ENCODE peak calls at places on chromosomes 7 and 10, in eight cellular contexts. N is NCI-H1694; V is DMS 273 treated with DMSO at 0.1 percent for 48 hours; A is activated CD4-positive, alpha-beta T cell treated with anti-CD3 and anti-CD28 coated beads, Interleukin-2, amount 10 ng/mL, durations not matched to agents 24 days and 14 days; R is pulmonary artery endothelial cell; Z is fibroblast of the conjunctiva; B is RKO; L is M059J. J is an unnamed sample.

GRCh38 chr10:90915141-90916075 is 5.5 kb downstream of the ANKRD1 start:
- DNase-seq in R (no peak), L (no peak), A (no peak), Z (no peak), B (no peak), V (no peak), N (no peak), J (no peak)

GRCh38 chr7:123653162-123653561 is 2.5 kb upstream of the LMOD2 start:
- DNase-seq in L (no peak), B (no peak), Z (no peak), R (no peak), N (no peak), A (no peak), V (no peak), J (no peak)

GRCh38 chr10:93346712-93347111 is 135.4 kb downstream of the MYOF start:
- DNase-seq in A (no peak), R (peak), V (no peak), B (no peak), N (no peak), L (no peak), Z (no peak), J (no peak)

GRCh38 chr10:10871312-10871711 is 146.4 kb upstream of the CELF2 start:
- DNase-seq in R (no peak), V (no peak), Z (no peak), L (no peak), B (no peak), N (no peak), A (no peak), J (no peak)

GRCh38 chr7:149430197-149430596 is 30.7 kb downstream of the ZNF777 start:
- DNase-seq in B (no peak), Z (no peak), R (no peak), V (no peak), N (no peak), L (no peak), A (no peak), J (no peak)

GRCh38 chr10:45557275-45557905 is 115.2 kb downstream of the ZFAND4 start:
- DNase-seq in B (no peak), Z (no peak), R (peak), A (peak), V (no peak), N (no peak), L (peak), J (no peak)

GRCh38 chr7:127959770-127960169 is 71.5 kb downstream of the LRRC4 start:
- DNase-seq in R (no peak), A (no peak), N (no peak), Z (no peak), B (no peak), L (no peak), V (no peak), J (no peak)

GRCh38 chr7:150361402-150361801 is 7.2 kb upstream of the REPIN1 start:
- DNase-seq in R (no peak), L (no peak), N (no peak), A (no peak), V (no peak), B (no peak), Z (no peak), J (no peak)

GRCh38 chr7:107989618-107990373 is 13.2 kb downstream of the LAMB1 start:
- DNase-seq in L (peak), V (no peak), R (no peak), B (no peak), N (no peak), A (no peak), Z (peak), J (peak)

GRCh38 chr10:63547628-63548356 is 26.6 kb downstream of the REEP3 start:
- DNase-seq in R (no peak), N (peak), Z (no peak), B (no peak), V (peak), L (peak), A (no peak), J (no peak)

GRCh38 chr10:73655257-73655989 is 406 bp downstream of the SYNPO2L start:
- DNase-seq in V (no peak), R (no peak), A (no peak), Z (no peak), B (no peak), N (no peak), L (no peak), J (no peak)

GRCh38 chr10:91077549-91078017 is 142.9 kb upstream of the PCGF5 start:
- DNase-seq in N (peak), B (no peak), L (peak), Z (no peak), V (no peak), A (no peak), R (peak), J (no peak)

GRCh38 chr7:38736135-38736534 is 105.0 kb upstream of the AMPH start:
- DNase-seq in A (no peak), Z (peak), V (peak), L (no peak), B (no peak), N (no peak), R (no peak), J (no peak)